ENCODE peak calls at places on chromosomes 6 and 20, in five cellular contexts. A, N, F, P and I are unnamed samples.
A peak's percentile ranks its signal among the peaks of the same experiment; 100 is the strongest.

GRCh38 chr6:2072450-2072849 is 173.0 kb downstream of the GMDS start:
- DNase-seq in N (no peak), A (no peak), P (no peak), F (peak; percentile 53), I (no peak)

GRCh38 chr6:162226810-162227209 is 500.8 kb downstream of the PRKN start:
- DNase-seq in F (no peak), N (no peak), A (no peak), P (no peak), I (no peak)

GRCh38 chr6:47439348-47439668 is 38.3 kb upstream of the CD2AP start:
- DNase-seq in A (no peak), P (no peak), N (no peak), F (no peak), I (no peak)

GRCh38 chr6:65116326-65116725 is 590.7 kb downstream of the EYS start:
- DNase-seq in N (no peak), F (no peak), A (no peak), P (no peak), I (no peak)

GRCh38 chr6:126540161-126540560 is 200.2 kb downstream of the CENPW start:
- DNase-seq in F (no peak), A (no peak), N (no peak), P (no peak), I (no peak)

GRCh38 chr20:51237790-51238189 is 214.9 kb upstream of the KCNG1 start:
- DNase-seq in N (no peak), A (no peak), F (no peak), P (no peak), I (no peak)

GRCh38 chr6:63713332-63713731 is 77.7 kb downstream of the PHF3 start:
- DNase-seq in F (no peak), A (no peak), P (no peak), N (no peak), I (no peak)

GRCh38 chr20:46117704-46118467 is at the start of gene CD40:
- DNase-seq in A (peak; percentile 85), P (peak; percentile 92), F (peak; percentile 69), N (peak; percentile 69), I (peak; percentile 71)

GRCh38 chr20:57399587-57400261 is 8.5 kb downstream of the RBM38 start:
- DNase-seq in A (no peak), N (no peak), P (peak; percentile 92), F (no peak), I (no peak)

GRCh38 chr20:41733151-41733550 is 115.0 kb upstream of the CHD6 start:
- DNase-seq in F (peak; percentile 6), N (no peak), P (no peak), A (no peak), I (no peak)

GRCh38 chr6:18390476-18390875 is 3.3 kb downstream of the RNF144B start:
- DNase-seq in A (no peak), F (no peak), N (no peak), P (no peak), I (no peak)

GRCh38 chr6:122947355-122947754 is 48.7 kb upstream of the CLVS2 start:
- DNase-seq in P (no peak), F (no peak), N (no peak), A (no peak), I (peak; percentile 23)

GRCh38 chr6:167806061-167806700 is 20.5 kb upstream of the AFDN start:
- DNase-seq in N (no peak), A (peak; percentile 77), F (no peak), P (no peak), I (no peak)

GRCh38 chr6:26311385-26312095 is 53.5 kb upstream of the BTN3A2 start:
- DNase-seq in A (peak; percentile 67), F (peak; percentile 69), N (no peak), P (peak; percentile 85), I (no peak)

GRCh38 chr6:136684483-136684882 is 107.8 kb downstream of the MAP3K5 start:
- DNase-seq in N (peak; percentile 41), P (no peak), F (no peak), A (no peak), I (no peak)

GRCh38 chr6:140572867-140573266 is 1198.4 kb upstream of the CITED2 start:
- DNase-seq in A (no peak), P (no peak), N (no peak), F (no peak), I (no peak)

GRCh38 chr6:7254980-7255825 is 57.8 kb downstream of the SSR1 start:
- DNase-seq in N (peak; percentile 25), F (no peak), A (no peak), P (no peak), I (no peak)

DNA sequence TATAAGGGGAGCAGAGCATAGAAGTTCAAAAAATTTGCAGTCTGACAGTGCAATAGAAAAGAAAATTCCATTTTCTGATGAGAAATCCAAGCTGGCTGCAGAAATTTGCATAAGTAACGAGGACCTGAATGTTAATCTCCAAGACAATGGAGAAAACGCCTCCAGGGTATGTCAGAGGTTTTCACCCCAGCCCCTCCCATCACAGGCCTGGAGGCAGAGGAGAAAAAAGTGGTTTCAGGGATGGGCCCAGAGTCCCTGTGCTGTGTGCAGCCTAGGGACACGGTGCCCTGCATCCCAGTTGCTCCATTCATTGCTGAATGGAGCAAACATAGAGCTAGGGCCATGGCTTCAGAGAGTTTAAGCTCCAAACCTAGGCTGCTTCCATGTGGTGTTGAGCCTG is 327.9 kb upstream of the KHDRBS2 start:
- DNase-seq in P (no peak), A (no peak), N (no peak), F (no peak), I (no peak)
- TF ChIP-seq CTCF in P (no peak), A (no peak), N (no peak), F (no peak), I (no peak)

GRCh38 chr20:16475225-16475624 is 98.0 kb downstream of the KIF16B start:
- DNase-seq in F (peak; percentile 34), N (no peak), A (no peak), P (no peak), I (no peak)
- TF ChIP-seq CTCF in F (no peak), N (no peak), A (no peak), P (no peak), I (no peak)

GRCh38 chr20:61814244-61814643 is 251.4 kb downstream of the TAF4 start:
- DNase-seq in N (no peak), A (no peak), F (no peak), P (no peak), I (no peak)

GRCh38 chr20:61813791-61814190 is 251.9 kb downstream of the TAF4 start:
- DNase-seq in P (no peak), N (no peak), A (no peak), F (no peak), I (no peak)

GRCh38 chr20:61814726-61815125 is 251.0 kb downstream of the TAF4 start:
- DNase-seq in N (no peak), F (no peak), A (no peak), P (no peak), I (no peak)

GRCh38 chr20:61812121-61812520 is 253.6 kb downstream of the TAF4 start:
- DNase-seq in P (no peak), A (no peak), N (no peak), F (no peak), I (no peak)

GRCh38 chr20:61812771-61813485 is 252.8 kb downstream of the TAF4 start:
- DNase-seq in N (no peak), A (no peak), F (no peak), P (no peak), I (no peak)
- TF ChIP-seq CTCF in N (no peak), A (no peak), F (no peak), P (no peak), I (no peak)

GRCh38 chr20:4026093-4026601 is 10.8 kb upstream of the RNF24 start:
- DNase-seq in P (no peak), F (peak; percentile 87), A (no peak), N (peak; percentile 38), I (no peak)
- TF ChIP-seq CTCF in P (no peak), F (peak; percentile 68), A (no peak), N (peak; percentile 25), I (peak; percentile 15)

GRCh38 chr20:43558412-43559146 is at the start of gene SGK2:
- DNase-seq in F (peak; percentile 16), N (no peak), A (peak; percentile 91), P (no peak), I (no peak)
- TF ChIP-seq CTCF in F (no peak), N (no peak), A (no peak), P (no peak), I (no peak)

GRCh38 chr20:40604416-40604815 is 84.6 kb downstream of the MAFB start:
- DNase-seq in F (no peak), N (no peak), P (no peak), A (no peak), I (no peak)
- TF ChIP-seq CTCF in F (no peak), N (no peak), P (no peak), A (no peak), I (no peak)